ENCODE peak calls at places on chromosomes 12 and 14, in ten cellular contexts. Z, D, O, I, J, H, S, U, Q and Y are unnamed samples.

GRCh38 chr14:65101631-65102440 is 481 bp downstream of the MAX start:
- DNase-seq in Z (no peak), D (no peak), O (peak; percentile 55), I (no peak), J (no peak), H (peak; percentile 36), S (peak; percentile 33), U (peak; percentile 6), Q (no peak), Y (no peak)

GRCh38 chr14:78157855-78158436 is 12.2 kb upstream of the NRXN3 start:
- DNase-seq in Z (no peak), D (peak; percentile 23), O (peak; percentile 84), I (peak; percentile 18), J (no peak), H (no peak), S (peak; percentile 2), U (peak; percentile 51), Q (no peak), Y (peak; percentile 8)

GRCh38 chr14:81350344-81351096 is 49.6 kb downstream of the STON2 start:
- DNase-seq in Z (no peak), D (no peak), O (no peak), I (no peak), J (no peak), H (no peak), S (no peak), U (no peak), Q (no peak), Y (peak; percentile 18)

GRCh38 chr14:89303452-89304435 is 113.3 kb downstream of the FOXN3 start:
- DNase-seq in Z (no peak), D (peak; percentile 72), O (peak; percentile 14), I (peak; percentile 66), J (peak; percentile 32), H (no peak), S (no peak), U (no peak), Q (peak; percentile 68), Y (peak; percentile 52)

GRCh38 chr12:94717112-94717511 is 66.8 kb upstream of the TMCC3 start:
- DNase-seq in Z (no peak), D (no peak), O (peak; percentile 15), I (no peak), J (no peak), H (no peak), S (no peak), U (no peak), Q (no peak), Y (no peak)

GRCh38 chr12:5123921-5124320 is 80.2 kb downstream of the KCNA5 start:
- DNase-seq in Z (no peak), D (no peak), O (no peak), I (no peak), J (peak; percentile 47), H (no peak), S (no peak), U (no peak), Q (no peak), Y (no peak)

GRCh38 chr12:62435337-62436163 is 31.1 kb upstream of the MON2 start:
- DNase-seq in Z (peak; percentile 41), D (peak; percentile 62), O (peak; percentile 51), I (no peak), J (no peak), H (no peak), S (peak; percentile 28), U (peak; percentile 70), Q (peak; percentile 33), Y (peak; percentile 54)

GRCh38 chr12:130715150-130715995 is 726 bp downstream of the RIMBP2 start:
- DNase-seq in Z (no peak), D (no peak), O (peak; percentile 49), I (no peak), J (no peak), H (no peak), S (no peak), U (no peak), Q (no peak), Y (no peak)

GRCh38 chr12:93741741-93742085 is 64.5 kb downstream of the CRADD start:
- DNase-seq in Z (no peak), D (peak; percentile 33), O (peak; percentile 15), I (no peak), J (no peak), H (no peak), S (no peak), U (no peak), Q (no peak), Y (no peak)